ENCODE peak calls at places on chromosome 4, in seven cellular contexts. V, P, Y, J, W, B and T are unnamed samples.
A peak's percentile ranks its signal among the peaks of the same experiment; 100 is the strongest.

GRCh38 chr4:56655209-56655626 is 25.9 kb downstream of the HOPX start:
- DNase-seq in V (no peak), P (peak; percentile 24), Y (no peak), J (peak; percentile 44), W (no peak), B (peak; percentile 81), T (peak; percentile 42)

GRCh38 chr4:180913750-180914149 is 1329.5 kb upstream of the TENM3 start:
- DNase-seq in V (no peak), P (no peak), Y (no peak), J (peak; percentile 63), W (no peak), B (no peak), T (no peak)

GRCh38 chr4:109675181-109675580 is 28.1 kb downstream of the CASP6 start:
- DNase-seq in V (no peak), P (no peak), Y (no peak), J (no peak), W (no peak), B (no peak), T (no peak)

GRCh38 chr4:22312113-22312512 is 203.8 kb downstream of the ADGRA3 start:
- DNase-seq in V (no peak), P (no peak), Y (no peak), J (no peak), W (no peak), B (no peak), T (no peak)

GRCh38 chr4:74822603-74823002 is 28.3 kb upstream of the BTC start:
- DNase-seq in V (no peak), P (no peak), Y (no peak), J (no peak), W (no peak), B (no peak), T (no peak)

GRCh38 chr4:86935833-86936721 is 1.3 kb downstream of the AFF1 start:
- DNase-seq in V (peak; percentile 70), P (peak; percentile 79), Y (peak; percentile 80), J (peak; percentile 66), W (peak; percentile 76), B (peak; percentile 76), T (peak; percentile 49)

GRCh38 chr4:146643812-146644401 is 5.2 kb downstream of the POU4F2 start:
- DNase-seq in V (no peak), P (no peak), Y (no peak), J (peak; percentile 43), W (no peak), B (no peak), T (no peak)

GRCh38 chr4:182724414-182724813 is 192.8 kb downstream of the DCTD start:
- DNase-seq in V (no peak), P (no peak), Y (no peak), J (peak; percentile 39), W (no peak), B (no peak), T (no peak)

GRCh38 chr4:25096553-25097443 is 63.5 kb downstream of the SEPSECS start:
- DNase-seq in V (no peak), P (no peak), Y (no peak), J (no peak), W (no peak), B (no peak), T (no peak)

GRCh38 chr4:156169011-156169410 is 215.3 kb upstream of the CTSO start:
- DNase-seq in V (no peak), P (no peak), Y (no peak), J (peak; percentile 88), W (peak; percentile 18), B (no peak), T (peak; percentile 21)

GRCh38 chr4:151484396-151485102 is 75.6 kb downstream of the FHIP1A start:
- DNase-seq in V (no peak), P (no peak), Y (no peak), J (peak; percentile 79), W (no peak), B (no peak), T (no peak)

GRCh38 chr4:88965053-88965452 is 91.9 kb downstream of the FAM13A start:
- DNase-seq in V (no peak), P (no peak), Y (no peak), J (no peak), W (no peak), B (no peak), T (no peak)

GRCh38 chr4:15689540-15689939 is 7.9 kb downstream of the FAM200B start:
- DNase-seq in V (no peak), P (no peak), Y (no peak), J (no peak), W (no peak), B (no peak), T (no peak)

GRCh38 chr4:48779095-48779997 is 733 bp downstream of the FRYL start:
- DNase-seq in V (peak; percentile 53), P (peak; percentile 80), Y (peak; percentile 70), J (peak; percentile 88), W (peak; percentile 60), B (peak; percentile 81), T (peak; percentile 75)

GRCh38 chr4:6855692-6856297 is 53.8 kb upstream of the TBC1D14 start:
- DNase-seq in V (no peak), P (peak; percentile 52), Y (no peak), J (peak; percentile 90), W (no peak), B (no peak), T (no peak)

GRCh38 chr4:118807659-118808058 is 28.3 kb downstream of the SEC24D start:
- DNase-seq in V (no peak), P (no peak), Y (no peak), J (no peak), W (no peak), B (no peak), T (no peak)

GRCh38 chr4:28443786-28444412 is 1583.3 kb downstream of the STIM2 start:
- DNase-seq in V (no peak), P (no peak), Y (no peak), J (no peak), W (peak; percentile 72), B (no peak), T (no peak)

GRCh38 chr4:85603437-85604336 is 128.7 kb downstream of the ARHGAP24 start:
- DNase-seq in V (no peak), P (no peak), Y (no peak), J (peak; percentile 13), W (no peak), B (no peak), T (no peak)

GRCh38 chr4:88817740-88818139 is 120.1 kb upstream of the NAP1L5 start:
- DNase-seq in V (no peak), P (no peak), Y (no peak), J (no peak), W (no peak), B (no peak), T (no peak)

GRCh38 chr4:119238068-119238722 is 25.7 kb downstream of the USP53 start:
- DNase-seq in V (peak; percentile 10), P (no peak), Y (no peak), J (no peak), W (no peak), B (no peak), T (no peak)

GRCh38 chr4:47722176-47722575 is 115.7 kb downstream of the CORIN start:
- DNase-seq in V (no peak), P (no peak), Y (no peak), J (no peak), W (no peak), B (no peak), T (no peak)

DNA sequence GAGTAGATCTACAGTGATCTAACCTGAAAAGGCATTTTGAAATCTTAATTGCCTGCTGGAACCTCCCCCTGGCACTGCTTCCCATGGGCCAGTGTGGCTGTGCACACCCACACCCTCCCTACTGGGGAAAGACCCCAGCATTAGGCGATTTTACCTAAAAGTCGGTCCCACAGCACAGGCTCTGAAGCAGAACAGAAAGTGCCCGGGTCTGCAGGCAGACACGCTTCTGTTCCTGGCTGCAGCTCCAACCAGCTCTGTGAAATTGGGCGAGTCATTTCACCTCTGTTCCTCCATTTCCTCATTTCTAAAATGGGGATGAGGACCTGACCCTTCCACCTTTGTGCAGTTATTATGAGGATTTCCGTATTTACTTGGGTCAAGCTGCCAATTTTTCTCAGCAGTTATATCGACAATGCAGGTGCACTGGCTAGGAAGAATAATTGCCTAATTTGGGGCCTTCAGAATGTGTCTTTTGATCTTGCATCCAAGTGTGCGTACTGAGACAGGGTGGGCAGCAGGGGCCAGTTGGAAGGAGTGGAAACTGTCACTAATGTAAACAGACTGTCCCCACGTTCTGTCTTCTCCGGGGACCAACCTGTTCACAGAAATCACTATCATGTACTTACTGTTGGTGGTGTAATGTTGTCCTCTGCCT is 7.1 kb downstream of the KLF3 start:
- DNase-seq in V (no peak), P (no peak), Y (no peak), J (no peak), W (no peak), B (no peak), T (no peak)
- H3K4me1 ChIP-seq in V (peaks cover 41% of the 10 kb centered on the region), P (peaks cover 97% of the 10 kb centered on the region), Y (no peaks in the 10 kb centered on the region), J (peaks cover 94% of the 10 kb centered on the region), W (peaks cover 57% of the 10 kb centered on the region), B (peaks cover 96% of the 10 kb centered on the region), T (peaks cover 41% of the 10 kb centered on the region)

DNA sequence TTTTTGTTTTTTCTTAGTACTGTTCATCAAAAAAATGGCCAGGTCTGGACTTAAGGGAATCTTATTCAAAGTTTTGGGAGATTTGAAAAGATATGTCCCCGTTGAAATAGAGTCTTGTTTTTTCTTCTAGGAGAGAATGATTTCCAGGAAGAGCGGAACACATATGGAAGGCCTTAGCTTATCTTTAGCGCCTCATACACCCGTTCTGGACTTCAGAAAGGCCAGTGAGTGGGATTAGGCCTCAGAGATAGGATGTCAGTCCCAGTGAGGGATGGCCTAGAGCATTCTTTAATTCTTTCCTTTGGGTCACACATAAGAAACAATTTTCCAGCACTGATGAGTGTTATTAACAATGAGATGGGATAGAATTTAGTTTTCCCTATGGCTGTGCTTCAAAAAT is 54.5 kb upstream of the HAND2 start:
- DNase-seq in V (peak; percentile 43), P (no peak), Y (no peak), J (no peak), W (no peak), B (no peak), T (no peak)
- H3K27me3 ChIP-seq in V (no peaks in the 10 kb centered on the region), P (no peaks in the 10 kb centered on the region), Y (no peaks in the 10 kb centered on the region), J (no peaks in the 10 kb centered on the region), W (peaks cover 7% of the 10 kb centered on the region), B (peaks cover 2% of the 10 kb centered on the region), T (no peaks in the 10 kb centered on the region)

GRCh38 chr4:113572620-113573019 is 188.9 kb downstream of the CAMK2D start:
- DNase-seq in V (no peak), P (no peak), Y (no peak), J (no peak), W (no peak), B (no peak), T (no peak)

GRCh38 chr4:113579360-113579759 is 182.2 kb downstream of the CAMK2D start:
- DNase-seq in V (no peak), P (no peak), Y (no peak), J (no peak), W (no peak), B (no peak), T (no peak)

GRCh38 chr4:113574636-113575103 is 186.9 kb downstream of the CAMK2D start:
- DNase-seq in V (no peak), P (no peak), Y (no peak), J (peak; percentile 87), W (no peak), B (no peak), T (no peak)

GRCh38 chr4:113575391-113575790 is 186.1 kb downstream of the CAMK2D start:
- DNase-seq in V (no peak), P (no peak), Y (no peak), J (peak; percentile 76), W (no peak), B (no peak), T (no peak)

GRCh38 chr4:113576947-113577678 is 184.4 kb downstream of the CAMK2D start:
- DNase-seq in V (no peak), P (no peak), Y (no peak), J (no peak), W (no peak), B (no peak), T (no peak)
- H3K4me1 ChIP-seq in V (no peaks in the 10 kb centered on the region), P (peaks cover 37% of the 10 kb centered on the region), Y (no peaks in the 10 kb centered on the region), J (peaks cover 30% of the 10 kb centered on the region), W (peaks cover 9% of the 10 kb centered on the region), B (peaks cover 31% of the 10 kb centered on the region), T (peaks cover 4% of the 10 kb centered on the region)

GRCh38 chr4:41763741-41764140 is 15.2 kb upstream of the PHOX2B start:
- DNase-seq in V (no peak), P (no peak), Y (no peak), J (no peak), W (no peak), B (no peak), T (no peak)
- H3K27me3 ChIP-seq in V (no peaks in the 10 kb centered on the region), P (no peaks in the 10 kb centered on the region), Y (peaks cover 5% of the 10 kb centered on the region), J (peaks cover 14% of the 10 kb centered on the region), W (no peaks in the 10 kb centered on the region), B (peaks cover 3% of the 10 kb centered on the region), T (no peaks in the 10 kb centered on the region)